ENCODE peak calls at places on chromosomes 7 and 10, in four cellular contexts. One of them, this sample, is unnamed.

GRCh38 chr10:9253121-9253520 is 1198.6 kb downstream of the GATA3 start:
- DNase-seq in NCI-H1092: no peak
- DNase-seq in anterior cingulate cortex: no peak
- DNase-seq in NCI-H1436: no peak
- DNase-seq in this sample: no peak

GRCh38 chr10:125605167-125605566 is 77.8 kb downstream of the TEX36 start:
- DNase-seq in NCI-H1092: no peak
- DNase-seq in NCI-H1436: no peak
- DNase-seq in anterior cingulate cortex: no peak
- DNase-seq in this sample: no peak

GRCh38 chr10:1267148-1267547 is 211.0 kb downstream of the WDR37 start:
- DNase-seq in NCI-H1436: no peak
- DNase-seq in NCI-H1092: no peak
- DNase-seq in anterior cingulate cortex: no peak
- DNase-seq in this sample: no peak

GRCh38 chr7:1986366-1987083 is 246.2 kb downstream of the MAD1L1 start:
- DNase-seq in NCI-H1436: no peak
- DNase-seq in NCI-H1092: no peak
- DNase-seq in anterior cingulate cortex: no peak
- DNase-seq in this sample: no peak

GRCh38 chr10:18737236-18737635 is 78.0 kb downstream of the ARL5B start:
- DNase-seq in NCI-H1092: no peak
- DNase-seq in anterior cingulate cortex: no peak
- DNase-seq in NCI-H1436: no peak
- DNase-seq in this sample: no peak

GRCh38 chr7:74429153-74429747 is 24.5 kb upstream of the GTF2IRD1 start:
- DNase-seq in anterior cingulate cortex: no peak
- DNase-seq in NCI-H1092: no peak
- DNase-seq in NCI-H1436: no peak
- DNase-seq in this sample: no peak

GRCh38 chr7:101210143-101210542 is 7.2 kb downstream of the PLOD3 start:
- DNase-seq in NCI-H1092: no peak
- DNase-seq in anterior cingulate cortex: no peak
- DNase-seq in NCI-H1436: no peak
- DNase-seq in this sample: no peak

GRCh38 chr7:157832866-157833607 is 496.2 kb downstream of the DNAJB6 start:
- DNase-seq in anterior cingulate cortex: no peak
- DNase-seq in NCI-H1436: no peak
- DNase-seq in NCI-H1092: no peak
- DNase-seq in this sample: no peak

GRCh38 chr7:13850185-13850752 is 139.2 kb downstream of the ETV1 start:
- DNase-seq in NCI-H1436: peak
- DNase-seq in anterior cingulate cortex: no peak
- DNase-seq in NCI-H1092: no peak
- DNase-seq in this sample: peak

GRCh38 chr7:26348234-26348851 is 56.7 kb downstream of the SNX10 start:
- DNase-seq in NCI-H1092: peak
- DNase-seq in anterior cingulate cortex: no peak
- DNase-seq in NCI-H1436: no peak
- DNase-seq in this sample: no peak

GRCh38 chr7:151075978-151076426 is 4.6 kb downstream of the FASTK start:
- DNase-seq in anterior cingulate cortex: no peak
- DNase-seq in NCI-H1092: no peak
- DNase-seq in NCI-H1436: no peak
- DNase-seq in this sample: no peak

GRCh38 chr7:64884085-64884912 is 18.8 kb upstream of the ZNF273 start:
- DNase-seq in anterior cingulate cortex: no peak
- DNase-seq in NCI-H1436: no peak
- DNase-seq in NCI-H1092: no peak
- DNase-seq in this sample: no peak

GRCh38 chr7:106110885-106111670 is 1.0 kb downstream of the SYPL1 start:
- DNase-seq in anterior cingulate cortex: no peak
- DNase-seq in NCI-H1436: no peak
- DNase-seq in NCI-H1092: no peak
- DNase-seq in this sample: no peak

GRCh38 chr7:153524070-153524601 is 528.1 kb upstream of the DPP6 start:
- DNase-seq in anterior cingulate cortex: peak
- DNase-seq in NCI-H1092: no peak
- DNase-seq in NCI-H1436: no peak
- DNase-seq in this sample: no peak

GRCh38 chr7:12820777-12821176 is 133.3 kb downstream of the ARL4A start:
- DNase-seq in NCI-H1436: no peak
- DNase-seq in anterior cingulate cortex: no peak
- DNase-seq in NCI-H1092: no peak
- DNase-seq in this sample: no peak

GRCh38 chr10:996031-996430 is 7.8 kb downstream of the GTPBP4 start:
- DNase-seq in NCI-H1436: no peak
- DNase-seq in anterior cingulate cortex: no peak
- DNase-seq in NCI-H1092: no peak
- DNase-seq in this sample: no peak

GRCh38 chr10:14971867-14972448 is 12.8 kb downstream of the MEIG1 start:
- DNase-seq in NCI-H1436: no peak
- DNase-seq in NCI-H1092: no peak
- DNase-seq in anterior cingulate cortex: no peak
- DNase-seq in this sample: no peak

GRCh38 chr10:110802551-110803238 is 69.0 kb upstream of the PDCD4 start:
- DNase-seq in anterior cingulate cortex: no peak
- DNase-seq in NCI-H1436: peak
- DNase-seq in NCI-H1092: peak
- DNase-seq in this sample: peak

GRCh38 chr7:47071866-47072265 is 510.0 kb downstream of the TNS3 start:
- DNase-seq in NCI-H1092: no peak
- DNase-seq in NCI-H1436: no peak
- DNase-seq in anterior cingulate cortex: no peak
- DNase-seq in this sample: no peak

GRCh38 chr7:105791926-105792325 is 84.5 kb downstream of the ATXN7L1 start:
- DNase-seq in NCI-H1436: no peak
- DNase-seq in NCI-H1092: no peak
- DNase-seq in anterior cingulate cortex: no peak
- DNase-seq in this sample: no peak

GRCh38 chr7:33979300-33979806 is 74.0 kb downstream of the BMPER start:
- DNase-seq in NCI-H1092: no peak
- DNase-seq in anterior cingulate cortex: no peak
- DNase-seq in NCI-H1436: no peak
- DNase-seq in this sample: no peak

GRCh38 chr7:36474283-36475010 is 84.8 kb downstream of the ANLN start:
- DNase-seq in NCI-H1092: no peak
- DNase-seq in NCI-H1436: no peak
- DNase-seq in anterior cingulate cortex: no peak
- DNase-seq in this sample: peak

GRCh38 chr10:98267069-98267893 is 713 bp downstream of the LOXL4 start:
- DNase-seq in NCI-H1436: no peak
- DNase-seq in anterior cingulate cortex: no peak
- DNase-seq in NCI-H1092: no peak
- DNase-seq in this sample: no peak

GRCh38 chr7:141731476-141732149 is 6.5 kb upstream of the SSBP1 start:
- DNase-seq in NCI-H1436: no peak
- DNase-seq in NCI-H1092: no peak
- DNase-seq in anterior cingulate cortex: no peak
- DNase-seq in this sample: no peak

GRCh38 chr10:44697096-44697495 is 214.0 kb upstream of the TMEM72 start:
- DNase-seq in NCI-H1436: no peak
- DNase-seq in NCI-H1092: no peak
- DNase-seq in anterior cingulate cortex: no peak
- DNase-seq in this sample: no peak

GRCh38 chr7:33762903-33763295 is 142.4 kb upstream of the BMPER start:
- DNase-seq in NCI-H1436: no peak
- DNase-seq in anterior cingulate cortex: no peak
- DNase-seq in NCI-H1092: no peak
- DNase-seq in this sample: no peak

GRCh38 chr7:5607958-5608656 is 173.4 kb downstream of the RNF216 start:
- DNase-seq in anterior cingulate cortex: no peak
- DNase-seq in NCI-H1436: no peak
- DNase-seq in NCI-H1092: no peak
- DNase-seq in this sample: no peak

GRCh38 chr7:142871260-142872105 is 14.1 kb downstream of the TRPV6 start:
- DNase-seq in NCI-H1436: no peak
- DNase-seq in NCI-H1092: no peak
- DNase-seq in anterior cingulate cortex: no peak
- DNase-seq in this sample: no peak

GRCh38 chr10:61662794-61663259 is at the start of gene CABCOCO1:
- DNase-seq in NCI-H1092: peak
- DNase-seq in anterior cingulate cortex: peak
- DNase-seq in NCI-H1436: no peak
- DNase-seq in this sample: peak